ENCODE peak calls at places on chromosomes 12 and 14, in four cellular contexts. U, A, Z and H are unnamed samples.

GRCh38 chr12:121806556-121807308 is 2.9 kb downstream of the SETD1B start:
- DNase-seq in A (no peak), U (no peak), Z (no peak), H (no peak)

GRCh38 chr14:75515631-75515999 is 6.7 kb upstream of the BATF start:
- DNase-seq in A (no peak), U (no peak), Z (no peak), H (no peak)

GRCh38 chr12:2582631-2583616 is 211.8 kb upstream of the FKBP4 start:
- DNase-seq in U (peak), Z (no peak), A (peak), H (peak)

GRCh38 chr12:129641916-129642315 is 261.9 kb downstream of the TMEM132D start:
- DNase-seq in A (no peak), Z (no peak), U (no peak), H (no peak)

GRCh38 chr12:114674201-114675047 is 9.6 kb downstream of the TBX3 start:
- DNase-seq in U (no peak), Z (no peak), A (no peak), H (no peak)

GRCh38 chr12:108563135-108563803 is 873 bp downstream of the ISCU start:
- DNase-seq in U (peak), Z (peak), A (peak), H (peak)

GRCh38 chr14:56181666-56182065 is 63.5 kb downstream of the PELI2 start:
- DNase-seq in Z (no peak), U (no peak), A (no peak), H (no peak)

GRCh38 chr12:26833692-26834168 is 736 bp upstream of the ITPR2 start:
- DNase-seq in U (peak), Z (no peak), A (peak), H (peak)

GRCh38 chr12:2853626-2854025 is 3.2 kb downstream of the TEX52 start:
- DNase-seq in A (no peak), Z (peak), U (peak), H (peak)

GRCh38 chr14:81132492-81132891 is 88.3 kb downstream of the GTF2A1 start:
- DNase-seq in Z (no peak), U (no peak), A (no peak), H (no peak)

GRCh38 chr12:6627598-6627997 is 8.2 kb downstream of the LPAR5 start:
- DNase-seq in A (peak), U (no peak), Z (no peak), H (peak)

GRCh38 chr14:89849931-89850330 is 104.6 kb downstream of the EFCAB11 start:
- DNase-seq in A (no peak), Z (no peak), U (no peak), H (no peak)

GRCh38 chr14:91061309-91061887 is 957 bp upstream of the RPS6KA5 start:
- DNase-seq in A (no peak), Z (no peak), U (no peak), H (no peak)

GRCh38 chr14:70663707-70664179 is 22.0 kb downstream of the TTC9 start:
- DNase-seq in Z (no peak), U (no peak), A (no peak), H (peak)

GRCh38 chr14:103436533-103436932 is 51.3 kb downstream of the MARK3 start:
- DNase-seq in U (no peak), Z (no peak), A (no peak), H (no peak)

GRCh38 chr14:95504135-95505029 is 12.1 kb downstream of the SYNE3 start:
- DNase-seq in Z (no peak), U (no peak), A (peak), H (peak)

GRCh38 chr12:54975272-54975671 is 9.3 kb downstream of the TESPA1 start:
- DNase-seq in U (no peak), Z (no peak), A (no peak), H (no peak)

GRCh38 chr12:16100206-16100605 is 177.3 kb downstream of the SLC15A5 start:
- DNase-seq in A (no peak), Z (no peak), U (no peak), H (no peak)

GRCh38 chr12:45591635-45592034 is 137.9 kb upstream of the ARID2 start:
- DNase-seq in Z (no peak), A (no peak), U (no peak), H (no peak)

GRCh38 chr14:32254952-32255679 is 52.0 kb upstream of the RNU6-8 start:
- DNase-seq in A (peak), Z (peak), U (peak), H (peak)

GRCh38 chr14:60396718-60397343 is 89.0 kb downstream of the C14orf39 start:
- DNase-seq in Z (no peak), A (no peak), U (no peak), H (no peak)

GRCh38 chr14:81269100-81269978 is 48.6 kb upstream of the GTF2A1 start:
- DNase-seq in U (peak), Z (peak), A (peak), H (peak)

GRCh38 chr14:23306113-23306411 is 571 bp upstream of the BCL2L2 start:
- DNase-seq in A (no peak), Z (no peak), U (no peak), H (no peak)

GRCh38 chr14:32307881-32308582 is 21.1 kb upstream of the AKAP6 start:
- DNase-seq in U (no peak), A (no peak), Z (no peak), H (no peak)

GRCh38 chr14:73759183-73759713 is 45.1 kb upstream of the PNMA1 start:
- DNase-seq in A (peak), U (peak), Z (no peak), H (peak)

GRCh38 chr14:104705340-104706047 is 16.1 kb downstream of the INF2 start:
- DNase-seq in Z (no peak), U (no peak), A (no peak), H (no peak)

GRCh38 chr14:88286309-88286708 is 36.8 kb downstream of the KCNK10 start:
- DNase-seq in U (no peak), A (no peak), Z (no peak), H (no peak)

GRCh38 chr12:12749433-12749832 is 32.3 kb downstream of the CDKN1B start:
- DNase-seq in Z (no peak), U (no peak), A (no peak), H (no peak)

GRCh38 chr12:50589650-50590435 is 85.1 kb downstream of the DIP2B start:
- DNase-seq in A (no peak), U (no peak), Z (peak), H (no peak)

GRCh38 chr14:52253503-52253902 is 14.0 kb upstream of the PTGDR start:
- DNase-seq in A (no peak), U (no peak), Z (no peak), H (no peak)

GRCh38 chr12:19639781-19640180 is 200.5 kb downstream of the AEBP2 start:
- DNase-seq in Z (no peak), A (no peak), U (no peak), H (no peak)

GRCh38 chr14:104749111-104749649 is 3.8 kb upstream of the SIVA1 start:
- DNase-seq in Z (no peak), U (no peak), A (no peak), H (no peak)

GRCh38 chr14:72792051-72792788 is 101.7 kb downstream of the DPF3 start:
- DNase-seq in U (no peak), Z (no peak), A (no peak), H (no peak)

GRCh38 chr12:107296681-107297086 is 203.3 kb upstream of the CRY1 start:
- DNase-seq in A (no peak), Z (no peak), U (no peak), H (no peak)

GRCh38 chr12:15088115-15088514 is 115.3 kb downstream of the PDE6H start:
- DNase-seq in U (no peak), Z (no peak), A (peak), H (no peak)

GRCh38 chr12:64256166-64256800 is 34.2 kb upstream of the KICS2 start:
- DNase-seq in A (peak), Z (peak), U (peak), H (peak)

GRCh38 chr12:96255077-96255476 is 60.9 kb downstream of the ELK3 start:
- DNase-seq in U (no peak), Z (no peak), A (no peak), H (no peak)

GRCh38 chr14:105474478-105475268 is at the start of gene CRIP2:
- DNase-seq in A (no peak), U (no peak), Z (no peak), H (peak)

GRCh38 chr12:30967026-30967425 is 40.5 kb downstream of the TSPAN11 start:
- DNase-seq in Z (no peak), U (no peak), A (no peak), H (no peak)

GRCh38 chr12:30964896-30965612 is 38.5 kb downstream of the TSPAN11 start:
- DNase-seq in U (no peak), Z (no peak), A (no peak), H (no peak)

GRCh38 chr12:30963709-30964564 is 37.4 kb downstream of the TSPAN11 start:
- DNase-seq in U (no peak), Z (no peak), A (no peak), H (no peak)

GRCh38 chr12:30968211-30968610 is 41.7 kb downstream of the TSPAN11 start:
- DNase-seq in Z (no peak), A (no peak), U (no peak), H (no peak)

GRCh38 chr12:30965613-30965985 is 39.1 kb downstream of the TSPAN11 start:
- DNase-seq in Z (no peak), U (no peak), A (no peak), H (no peak)
- TF ChIP-seq CTCF in Z (peak), U (peak), A (peak), H (no peak)

GRCh38 chr12:123267335-123267920 is 4.2 kb downstream of the CDK2AP1 start:
- DNase-seq in U (no peak), Z (no peak), A (no peak), H (no peak)

GRCh38 chr12:123265851-123266678 is 5.6 kb downstream of the CDK2AP1 start:
- DNase-seq in A (no peak), Z (no peak), U (no peak), H (peak)

GRCh38 chr12:123263196-123263817 is 8.3 kb downstream of the CDK2AP1 start:
- DNase-seq in U (no peak), A (no peak), Z (no peak), H (no peak)

GRCh38 chr12:123266679-123267277 is 4.9 kb downstream of the CDK2AP1 start:
- DNase-seq in A (no peak), Z (no peak), U (no peak), H (no peak)

GRCh38 chr12:123264642-123265041 is 7.0 kb downstream of the CDK2AP1 start:
- DNase-seq in A (no peak), Z (no peak), U (peak), H (peak)
- TF ChIP-seq CTCF in A (no peak), Z (no peak), U (no peak), H (no peak)

DNA sequence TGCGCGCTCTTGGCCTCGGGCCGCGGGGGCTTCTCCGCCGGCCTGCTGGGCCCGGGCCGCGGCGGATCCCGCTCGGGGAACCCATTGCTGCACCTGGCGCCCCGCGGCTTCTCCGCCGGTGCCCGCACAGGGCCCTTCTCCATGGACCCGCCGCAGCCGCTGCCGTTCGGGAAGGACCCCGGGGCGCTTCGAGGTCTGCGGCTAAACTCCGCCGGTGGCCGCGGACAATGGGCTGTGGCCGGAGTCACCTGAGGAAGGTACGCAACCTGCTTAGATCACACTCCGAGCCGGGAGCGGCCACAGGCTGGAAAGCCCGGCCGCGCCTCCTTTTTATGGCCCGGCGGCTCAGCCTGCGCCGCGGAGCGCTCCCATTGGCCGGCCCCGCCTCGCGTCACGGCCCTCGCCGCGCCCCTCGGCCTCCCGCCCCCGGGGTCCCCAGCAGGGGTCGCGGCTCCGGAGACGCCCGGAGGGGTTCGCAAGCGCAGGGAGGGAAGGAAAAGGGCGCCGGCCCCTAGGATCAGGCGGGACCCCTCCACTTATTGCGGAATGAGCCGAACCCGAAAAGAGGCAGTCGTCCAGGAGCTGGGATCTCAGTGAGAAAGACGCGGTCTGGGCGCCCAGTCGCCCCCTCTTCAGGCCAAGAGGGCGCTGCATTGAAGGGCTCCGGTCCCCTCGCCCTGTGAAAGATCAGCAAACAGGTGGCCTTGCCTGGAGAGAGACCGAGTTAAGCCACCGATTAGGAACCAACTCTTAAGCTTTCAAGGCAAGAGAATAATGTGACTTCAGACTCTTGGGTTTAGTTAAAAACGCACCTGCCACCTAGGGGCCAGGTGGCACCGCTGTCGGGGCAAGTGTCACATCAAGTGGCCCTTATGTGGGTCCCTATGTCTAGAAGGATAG is at the start of gene GCH1:
- DNase-seq in U (peak), Z (no peak), A (peak), H (peak)
- TF ChIP-seq CTCF in U (peak), Z (peak), A (peak), H (peak)

GRCh38 chr12:75489613-75490210 is 9.2 kb downstream of the GLIPR1 start:
- DNase-seq in A (no peak), Z (no peak), U (no peak), H (no peak)

GRCh38 chr12:75491169-75491568 is 10.6 kb downstream of the GLIPR1 start:
- DNase-seq in U (no peak), A (no peak), Z (no peak), H (no peak)

GRCh38 chr12:75487310-75487709 is 6.8 kb downstream of the GLIPR1 start:
- DNase-seq in Z (no peak), A (no peak), U (no peak), H (no peak)

GRCh38 chr12:75489187-75489586 is 8.6 kb downstream of the GLIPR1 start:
- DNase-seq in Z (no peak), U (no peak), A (no peak), H (no peak)

DNA sequence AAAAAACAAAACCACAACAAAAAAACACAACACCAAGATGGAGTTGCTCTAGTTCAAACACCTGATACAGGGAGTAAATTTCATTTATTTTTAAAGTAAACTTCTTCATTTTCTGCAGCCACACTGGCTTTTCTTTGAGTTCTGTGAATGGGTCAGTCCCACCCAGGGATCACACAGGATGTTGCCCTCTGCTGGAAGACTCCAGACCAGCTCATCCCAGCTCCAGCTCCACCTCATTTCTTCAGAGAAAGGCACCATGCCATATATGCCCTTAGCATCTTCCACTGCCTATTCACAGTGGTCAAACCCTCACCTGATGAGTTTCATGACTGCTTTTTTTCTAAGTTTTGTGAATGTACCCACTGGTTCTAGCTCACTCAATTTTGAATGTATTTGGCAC is 8.0 kb downstream of the GLIPR1 start:
- DNase-seq in U (no peak), A (peak), Z (no peak), H (no peak)
- TF ChIP-seq CTCF in U (peak), A (peak), Z (peak), H (peak)

DNA sequence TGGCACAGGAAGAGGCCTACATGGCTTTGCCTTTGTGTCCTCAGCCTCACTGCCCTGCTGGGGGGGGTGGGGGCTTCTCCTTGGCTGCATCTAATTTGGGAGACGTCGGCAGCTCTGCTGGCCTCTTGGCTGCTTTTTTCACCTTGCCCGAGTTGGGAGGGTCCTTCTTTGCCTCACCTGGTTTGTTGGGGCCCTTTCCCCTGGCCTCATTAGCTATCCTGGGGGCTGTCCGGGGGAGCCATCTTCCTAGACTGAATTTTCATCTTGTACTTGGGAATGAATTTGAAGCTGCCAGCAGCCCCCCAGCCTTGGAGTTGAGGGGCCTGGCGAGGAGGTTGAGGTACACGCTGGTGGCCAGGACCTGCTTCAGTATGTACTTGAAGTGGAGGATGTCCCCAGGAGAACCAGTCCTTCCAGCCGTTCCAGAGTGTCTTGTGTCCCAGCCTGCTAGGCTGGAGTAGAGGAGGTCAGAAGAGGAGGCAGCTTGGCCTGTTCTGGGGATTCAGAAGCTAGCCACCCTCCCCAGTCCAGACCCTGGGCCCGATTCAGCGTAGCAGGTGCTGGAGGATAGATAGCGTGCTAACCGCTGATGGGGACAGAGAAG is 70.7 kb upstream of the VASH1 start:
- DNase-seq in Z (no peak), U (no peak), A (no peak), H (no peak)
- TF ChIP-seq CTCF in Z (no peak), U (no peak), A (no peak), H (no peak)

GRCh38 chr12:71014180-71014785 is 93.7 kb upstream of the PTPRR start:
- DNase-seq in A (peak), Z (no peak), U (no peak), H (no peak)
- TF ChIP-seq CTCF in A (peak), Z (peak), U (peak), H (no peak)